ENCODE peak calls at places on chromosomes 3 and 15, in six cellular contexts. R is mesenchymal stem cell, I is IMR-90, M is neuronal stem cell, H is H9, L is trophoblast cell. Z is an unnamed sample.

GRCh38 chr15:64911317-64912186 is at the start of gene ANKDD1A:
- DNase-seq in H (peak; percentile 88), M (peak; percentile 64), L (peak; percentile 69), I (peak; percentile 27), R (peak; percentile 58), Z (peak; percentile 90)

GRCh38 chr3:29178809-29179793 is 101.8 kb upstream of the RBMS3 start:
- DNase-seq in R (no peak), L (no peak), M (no peak), H (no peak), I (no peak), Z (no peak)

GRCh38 chr3:38165722-38166387 is 518 bp downstream of the OXSR1 start:
- DNase-seq in I (peak; percentile 46), R (peak; percentile 73), M (no peak), L (peak; percentile 66), H (no peak), Z (no peak)

GRCh38 chr3:154690413-154690812 is 260.4 kb upstream of the GPR149 start:
- DNase-seq in H (no peak), L (no peak), M (no peak), I (no peak), R (no peak), Z (no peak)

GRCh38 chr3:57815034-57815433 is 58.9 kb downstream of the SLMAP start:
- DNase-seq in H (no peak), L (no peak), R (no peak), M (no peak), I (no peak), Z (no peak)

GRCh38 chr3:120461416-120461815 is 10.6 kb upstream of the FSTL1 start:
- DNase-seq in R (no peak), H (no peak), I (peak; percentile 56), M (no peak), L (no peak), Z (no peak)

GRCh38 chr15:74783072-74783807 is 1.4 kb downstream of the CSK start:
- DNase-seq in M (no peak), R (peak; percentile 58), L (peak; percentile 73), H (no peak), I (peak; percentile 36), Z (no peak)

GRCh38 chr15:68315495-68316007 is 38.0 kb downstream of the FEM1B start:
- DNase-seq in I (peak; percentile 12), R (no peak), H (peak; percentile 67), M (no peak), L (no peak), Z (no peak)

GRCh38 chr15:38189651-38190280 is 62.9 kb upstream of the SPRED1 start:
- DNase-seq in M (no peak), I (no peak), R (no peak), L (peak; percentile 78), H (no peak), Z (no peak)

GRCh38 chr3:163438760-163439159 is 1639.5 kb downstream of the SI start:
- DNase-seq in I (no peak), H (no peak), R (no peak), L (peak; percentile 42), M (no peak), Z (no peak)

GRCh38 chr15:76333309-76333708 is 3.3 kb upstream of the ISL2 start:
- DNase-seq in H (no peak), R (no peak), I (no peak), M (no peak), L (no peak), Z (no peak)

GRCh38 chr3:53217175-53217574 is 38.6 kb downstream of the TKT start:
- DNase-seq in R (no peak), M (no peak), I (no peak), L (no peak), H (no peak), Z (no peak)

GRCh38 chr15:82710926-82711490 is 1.3 kb upstream of the AP3B2 start:
- DNase-seq in I (no peak), R (no peak), L (no peak), H (no peak), M (no peak), Z (no peak)

GRCh38 chr15:67080118-67080899 is 14.9 kb downstream of the SMAD3 start:
- DNase-seq in R (peak; percentile 86), I (peak; percentile 66), M (no peak), L (no peak), H (no peak), Z (no peak)

GRCh38 chr15:73931441-73931840 is 5.2 kb downstream of the LOXL1 start:
- DNase-seq in L (no peak), M (no peak), H (no peak), I (no peak), R (no peak), Z (no peak)

GRCh38 chr3:18079739-18080138 is 337.3 kb upstream of the TBC1D5 start:
- DNase-seq in L (no peak), I (peak; percentile 2), R (no peak), M (no peak), H (no peak), Z (no peak)

GRCh38 chr3:159443266-159443665 is 545.4 kb upstream of the IL12A start:
- DNase-seq in H (no peak), R (no peak), I (peak; percentile 43), L (no peak), M (no peak), Z (no peak)

GRCh38 chr3:194876403-194877165 is 190.9 kb downstream of the FAM43A start:
- DNase-seq in L (peak; percentile 30), H (peak; percentile 17), I (no peak), M (no peak), R (no peak), Z (no peak)

GRCh38 chr3:76866729-76867461 is 173.0 kb upstream of the ROBO2 start:
- DNase-seq in M (no peak), R (no peak), I (no peak), H (no peak), L (no peak), Z (no peak)

GRCh38 chr3:44762170-44762677 is 630 bp downstream of the KIF15 start:
- DNase-seq in R (no peak), L (peak; percentile 2), I (peak; percentile 12), H (no peak), M (no peak), Z (no peak)

GRCh38 chr3:190696777-190697501 is 165.6 kb downstream of the GMNC start:
- DNase-seq in R (peak; percentile 62), I (peak; percentile 40), L (peak; percentile 71), M (peak; percentile 12), H (no peak), Z (no peak)

GRCh38 chr3:20405731-20406130 is 219.7 kb upstream of the SGO1 start:
- DNase-seq in L (peak; percentile 50), I (no peak), H (no peak), R (peak; percentile 2), M (no peak), Z (no peak)

GRCh38 chr3:37255990-37256308 is 81.6 kb upstream of the LRRFIP2 start:
- DNase-seq in I (no peak), M (no peak), H (no peak), R (no peak), L (no peak), Z (no peak)

GRCh38 chr3:121018917-121019321 is 110.9 kb downstream of the STXBP5L start:
- DNase-seq in H (peak; percentile 31), M (no peak), I (no peak), L (no peak), R (no peak), Z (no peak)

GRCh38 chr15:74983725-74984231 is 11.6 kb upstream of the SCAMP5 start:
- DNase-seq in L (no peak), I (no peak), H (no peak), M (no peak), R (no peak), Z (no peak)

GRCh38 chr3:149495581-149496125 is 21.2 kb downstream of the TM4SF4 start:
- DNase-seq in I (no peak), H (no peak), R (no peak), L (no peak), M (no peak), Z (no peak)

GRCh38 chr3:72961766-72962165 is 34.8 kb upstream of the PPP4R2 start:
- DNase-seq in H (no peak), M (no peak), L (peak; percentile 76), I (no peak), R (peak; percentile 39), Z (no peak)

DNA sequence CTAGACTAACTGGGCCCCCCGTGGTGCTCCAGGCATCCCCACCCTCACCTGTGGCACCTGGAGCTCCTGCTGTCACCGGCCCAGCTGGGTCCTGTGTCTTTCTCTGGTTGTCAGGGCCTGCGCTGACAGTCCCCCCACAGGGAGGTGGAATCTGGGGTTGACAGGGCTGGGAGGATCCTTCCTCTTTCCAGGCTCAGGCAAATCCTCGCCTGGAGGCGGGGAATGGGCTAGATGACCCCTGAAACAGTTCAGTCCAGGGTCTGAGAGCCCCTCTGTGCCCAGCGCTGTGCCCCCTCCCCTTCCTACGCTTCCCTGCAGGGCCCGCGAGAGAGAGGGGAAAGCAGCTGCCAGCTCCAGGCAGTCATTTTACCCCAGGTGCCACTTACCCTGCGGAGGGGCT is 50.1 kb upstream of the MCF2L2 start:
- DNase-seq in R (no peak), H (peak; percentile 20), M (no peak), I (no peak), L (no peak), Z (no peak)
- H3K14ac ChIP-seq in R (no peak overlapping the region), H (no peak overlapping the region), M (no peak overlapping the region), I (no peak overlapping the region), L (no peak overlapping the region), Z (no peak overlapping the region)

GRCh38 chr15:87369269-87369668 is 887.3 kb downstream of the NTRK3 start:
- DNase-seq in R (peak; percentile 77), M (no peak), H (no peak), I (peak; percentile 93), L (peak; percentile 77), Z (no peak)
- H3K14ac ChIP-seq in R (no peak overlapping the region), M (no peak overlapping the region), H (no peak overlapping the region), I (peak overlapping the region; percentile 62), L (no peak overlapping the region), Z (no peak overlapping the region)

GRCh38 chr3:108036984-108037741 is 53.7 kb downstream of the CD47 start:
- DNase-seq in L (peak; percentile 46), H (no peak), I (peak; percentile 71), M (no peak), R (peak; percentile 58), Z (no peak)
- H3K14ac ChIP-seq in L (no peak overlapping the region), H (no peak overlapping the region), I (no peak overlapping the region), M (no peak overlapping the region), R (no peak overlapping the region), Z (no peak overlapping the region)

GRCh38 chr3:126661532-126661931 is 6.6 kb upstream of the TXNRD3 start:
- DNase-seq in R (no peak), M (no peak), I (no peak), L (peak; percentile 12), H (no peak), Z (no peak)

GRCh38 chr3:126663750-126664149 is 8.8 kb upstream of the TXNRD3 start:
- DNase-seq in H (no peak), R (no peak), I (no peak), L (no peak), M (no peak), Z (no peak)

GRCh38 chr3:126663257-126663656 is 8.3 kb upstream of the TXNRD3 start:
- DNase-seq in M (no peak), H (no peak), R (no peak), L (no peak), I (no peak), Z (no peak)

GRCh38 chr3:126659915-126660886 is 5.3 kb upstream of the TXNRD3 start:
- DNase-seq in I (no peak), R (no peak), L (peak; percentile 14), M (no peak), H (peak; percentile 63), Z (no peak)

DNA sequence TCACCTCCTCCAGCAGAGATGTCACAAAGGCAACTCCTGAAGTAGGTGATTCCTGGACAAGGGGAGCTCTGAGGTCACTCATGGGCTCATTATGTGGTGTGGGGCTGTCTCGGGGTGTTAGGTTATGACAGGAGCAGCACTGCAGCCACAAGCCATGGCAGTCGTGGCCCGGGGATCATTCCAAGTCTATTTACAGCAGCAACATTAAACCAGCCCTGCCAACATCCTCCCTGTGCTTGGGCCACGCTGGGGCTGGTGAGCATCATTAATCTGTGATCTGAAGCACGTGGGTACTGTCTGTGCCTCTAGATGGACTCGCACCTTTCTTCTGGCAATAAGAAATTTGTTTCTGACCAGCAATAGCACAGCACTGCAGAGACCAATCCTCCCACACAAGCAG is 7.0 kb upstream of the TXNRD3 start:
- DNase-seq in R (no peak), H (no peak), M (no peak), I (no peak), L (no peak), Z (no peak)
- H3K14ac ChIP-seq in R (no peak overlapping the region), H (no peak overlapping the region), M (no peak overlapping the region), I (no peak overlapping the region), L (no peak overlapping the region), Z (no peak overlapping the region)